ENCODE peak calls at places on chromosome 20, in eight cellular contexts. X is lung, Z is tibial artery, P is IMR-90, N is heart left ventricle, K is iPS DF 6.9, A is astrocyte, G is aorta. Y is an unnamed sample. For H3K4me1, the result is how much of the 10 kb centered on the place peaks cover.

GRCh38 chr20:41969656-41970055 is 351.5 kb upstream of the CHD6 start:
- DNase-seq in X (no peak), N (no peak), K (no peak), P (no peak), Z (no peak), A (no peak), G (no peak), Y (no peak)

GRCh38 chr20:36919715-36920333 is 31.7 kb downstream of the SAMHD1 start:
- DNase-seq in N (no peak), P (peak), G (no peak), Z (no peak), X (no peak), K (peak), A (peak), Y (no peak)

GRCh38 chr20:25116746-25117457 is 35.0 kb upstream of the VSX1 start:
- DNase-seq in A (no peak), K (no peak), Z (no peak), G (no peak), P (no peak), N (no peak), X (no peak), Y (no peak)

GRCh38 chr20:41072099-41072798 is 43.6 kb downstream of the TOP1 start:
- DNase-seq in K (no peak), N (no peak), G (no peak), X (no peak), Z (peak), P (peak), A (peak), Y (no peak)

GRCh38 chr20:49310695-49311094 is 32.8 kb upstream of the ZNFX1 start:
- DNase-seq in X (no peak), N (no peak), A (no peak), K (no peak), Z (no peak), P (peak), G (no peak), Y (no peak)

GRCh38 chr20:31673943-31674463 is 36.3 kb downstream of the COX4I2 start:
- DNase-seq in Z (no peak), P (no peak), A (no peak), K (no peak), X (no peak), N (no peak), G (no peak), Y (no peak)

GRCh38 chr20:34704177-34705007 is at the start of gene TP53INP2:
- DNase-seq in X (peak), A (peak), P (peak), G (peak), K (peak), N (peak), Z (peak), Y (peak)

GRCh38 chr20:52025938-52026337 is 165.6 kb downstream of the ZFP64 start:
- DNase-seq in X (no peak), A (no peak), P (peak), G (no peak), Z (no peak), N (no peak), K (no peak), Y (no peak)

GRCh38 chr20:40294175-40294574 is 394.9 kb downstream of the MAFB start:
- DNase-seq in K (no peak), Z (peak), P (no peak), A (no peak), N (no peak), X (no peak), G (no peak), Y (no peak)

GRCh38 chr20:61037498-61037897 is 214.6 kb upstream of the CDH4 start:
- DNase-seq in X (no peak), N (no peak), P (no peak), K (no peak), G (no peak), A (no peak), Z (no peak), Y (no peak)

GRCh38 chr20:1507276-1507675 is 16.1 kb upstream of the SIRPB2 start:
- DNase-seq in A (no peak), K (no peak), N (no peak), G (no peak), P (no peak), X (no peak), Z (no peak), Y (no peak)

GRCh38 chr20:32945710-32946221 is 58.5 kb downstream of the SUN5 start:
- DNase-seq in Z (no peak), G (no peak), K (no peak), N (no peak), P (peak), X (no peak), A (no peak), Y (no peak)

GRCh38 chr20:6440087-6440799 is 317.4 kb upstream of the FERMT1 start:
- DNase-seq in N (no peak), G (no peak), K (no peak), Z (no peak), A (no peak), P (no peak), X (no peak), Y (no peak)

GRCh38 chr20:9829835-9830234 is 9.0 kb downstream of the PAK5 start:
- DNase-seq in X (no peak), G (no peak), Z (no peak), N (no peak), K (peak), A (no peak), P (no peak), Y (no peak)

GRCh38 chr20:57748601-57749130 is 38.9 kb upstream of the PMEPA1 start:
- DNase-seq in K (no peak), N (peak), P (peak), Z (peak), X (peak), A (peak), G (peak), Y (peak)

GRCh38 chr20:32484221-32485125 is 100.7 kb downstream of the NOL4L start:
- DNase-seq in X (no peak), K (no peak), N (no peak), Z (no peak), G (peak), P (no peak), A (no peak), Y (no peak)

GRCh38 chr20:32807706-32808105 is 12.0 kb upstream of the MAPRE1 start:
- DNase-seq in A (no peak), P (no peak), N (no peak), X (no peak), Z (no peak), K (no peak), G (no peak), Y (no peak)

GRCh38 chr20:59811681-59812171 is 121.7 kb downstream of the SYCP2 start:
- DNase-seq in G (peak), K (no peak), Z (peak), P (no peak), X (peak), A (no peak), N (no peak), Y (peak)

GRCh38 chr20:50073500-50073899 is 39.5 kb downstream of the UBE2V1 start:
- DNase-seq in K (no peak), X (no peak), P (no peak), G (peak), Z (peak), A (no peak), N (peak), Y (no peak)

GRCh38 chr20:3042621-3043020 is 801 bp upstream of the GNRH2 start:
- DNase-seq in Z (peak), N (no peak), A (no peak), K (no peak), X (no peak), G (no peak), P (no peak), Y (peak)

GRCh38 chr20:3044336-3044965 is 1.0 kb downstream of the GNRH2 start:
- DNase-seq in P (no peak), G (no peak), K (no peak), Z (no peak), N (no peak), A (no peak), X (no peak), Y (no peak)

GRCh38 chr20:3041818-3042504 is 1.5 kb upstream of the GNRH2 start:
- DNase-seq in P (peak), G (no peak), N (no peak), X (no peak), A (no peak), K (no peak), Z (no peak), Y (no peak)

GRCh38 chr20:3045042-3045815 is 623 bp upstream of the MRPS26 start:
- DNase-seq in A (peak), K (no peak), Z (peak), P (peak), N (no peak), X (no peak), G (peak), Y (peak)

DNA sequence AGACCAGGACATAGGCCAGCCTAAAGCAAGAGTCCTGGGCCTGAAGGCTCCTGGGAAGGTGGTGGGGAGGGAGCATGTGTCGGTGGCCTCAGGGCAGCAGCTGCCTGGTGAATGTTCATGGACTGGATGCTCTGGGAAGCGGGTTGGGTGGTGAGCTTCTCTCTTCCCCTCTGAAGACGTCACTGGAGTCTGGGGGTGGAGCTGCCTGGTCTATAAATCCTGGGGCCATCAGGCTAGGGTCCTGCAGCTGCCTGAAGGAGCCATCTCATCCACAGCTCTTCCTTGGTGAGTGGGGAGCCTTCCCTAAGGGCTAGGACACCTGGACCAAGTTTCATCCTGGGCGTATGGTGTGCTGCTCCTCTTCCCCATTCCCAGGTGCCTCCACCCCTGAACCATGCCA is at the start of gene GNRH2:
- DNase-seq in K (no peak), P (no peak), X (no peak), N (no peak), A (no peak), Z (no peak), G (no peak), Y (no peak)
- H3K27ac ChIP-seq in K (no peak), P (no peak), X (no peak), N (peak), A (no peak), Z (peak), G (no peak), Y (peak)

DNA sequence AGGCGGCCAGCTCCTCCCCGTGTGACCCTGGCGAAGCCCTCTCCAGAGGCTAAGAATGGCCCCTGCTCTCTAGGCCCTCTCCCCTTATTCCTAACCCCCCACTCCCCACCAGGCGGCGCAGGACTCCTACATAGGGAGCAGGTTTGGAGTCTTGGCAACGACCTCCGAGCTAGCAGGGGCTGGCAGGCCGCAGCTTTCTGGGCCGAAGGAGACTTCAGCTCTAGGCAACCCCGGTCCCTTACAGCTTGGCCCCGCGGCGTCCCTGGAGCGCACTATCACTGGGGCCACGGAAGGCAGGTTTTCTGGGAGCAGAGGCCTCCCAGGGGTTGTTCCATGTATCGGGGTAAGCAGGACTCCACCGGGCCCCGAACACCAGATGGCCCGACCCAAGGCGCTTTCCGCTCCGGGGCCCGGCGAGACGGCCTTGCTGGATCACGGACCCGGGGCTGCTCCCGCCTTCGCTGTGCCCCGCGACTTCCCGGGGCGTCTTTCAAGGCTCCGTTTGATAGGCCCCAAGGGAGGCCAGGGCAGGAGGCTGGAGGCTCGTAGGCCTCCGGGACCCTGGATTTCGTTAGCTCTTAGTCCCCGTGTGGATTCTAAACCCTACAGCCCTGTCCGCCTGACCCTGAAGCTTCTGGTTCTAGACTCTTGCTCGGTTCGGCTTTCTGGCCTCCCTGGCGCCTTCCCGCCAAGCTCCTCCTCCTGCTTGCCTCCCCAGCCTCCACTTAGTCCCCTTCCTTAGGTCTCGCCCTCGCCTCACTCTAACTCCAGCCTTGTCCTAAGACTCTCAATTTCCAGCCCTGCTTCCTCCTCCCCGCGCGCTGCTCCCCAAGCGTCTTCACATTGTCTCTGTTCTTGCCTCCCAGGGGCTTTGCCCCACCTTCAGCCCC is 1.9 kb downstream of the SLC32A1 start:
- DNase-seq in Z (no peak), A (no peak), N (no peak), K (no peak), G (peak), P (peak), X (no peak), Y (no peak)
- H3K4me3 ChIP-seq in Z (no peak), A (no peak), N (no peak), K (no peak), G (no peak), P (no peak), X (no peak), Y (no peak)

DNA sequence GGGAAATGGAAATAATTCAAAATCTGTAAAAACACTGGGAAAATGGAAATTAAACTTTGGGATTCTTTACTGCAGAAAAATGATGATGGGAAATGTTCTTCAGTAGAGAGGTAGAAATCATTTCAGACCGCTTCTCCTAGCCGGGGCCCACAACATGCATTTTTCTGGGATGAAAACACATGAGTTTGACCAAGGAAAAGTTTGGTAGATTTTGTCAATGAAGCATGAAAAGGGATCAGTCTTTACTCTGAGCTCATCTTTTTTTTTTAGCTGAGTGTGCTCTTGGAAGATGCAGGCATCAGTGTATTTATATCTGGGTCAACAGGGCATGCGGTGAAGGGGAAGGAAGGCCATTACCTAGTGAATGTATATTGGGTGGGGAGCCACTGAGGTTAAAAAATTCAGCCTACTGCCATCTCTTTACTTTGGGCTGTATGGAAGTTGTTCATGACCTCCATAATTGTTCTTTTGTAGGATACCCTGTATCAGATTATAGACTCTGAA is 36.8 kb downstream of the PLCB1 start:
- DNase-seq in X (no peak), P (no peak), A (no peak), K (no peak), G (no peak), N (no peak), Z (no peak), Y (no peak)
- H3K4me1 ChIP-seq in X (under half), P (under half), A (under half), K (under half), G (under half), N (under half), Z (under half), Y (under half)

GRCh38 chr20:62433655-62434054 is 6.3 kb upstream of the RBBP8NL start:
- DNase-seq in G (no peak), P (no peak), Z (no peak), A (no peak), K (no peak), X (no peak), N (no peak), Y (peak)
- H3K27ac ChIP-seq in G (no peak), P (no peak), Z (no peak), A (no peak), K (no peak), X (no peak), N (peak), Y (peak)

DNA sequence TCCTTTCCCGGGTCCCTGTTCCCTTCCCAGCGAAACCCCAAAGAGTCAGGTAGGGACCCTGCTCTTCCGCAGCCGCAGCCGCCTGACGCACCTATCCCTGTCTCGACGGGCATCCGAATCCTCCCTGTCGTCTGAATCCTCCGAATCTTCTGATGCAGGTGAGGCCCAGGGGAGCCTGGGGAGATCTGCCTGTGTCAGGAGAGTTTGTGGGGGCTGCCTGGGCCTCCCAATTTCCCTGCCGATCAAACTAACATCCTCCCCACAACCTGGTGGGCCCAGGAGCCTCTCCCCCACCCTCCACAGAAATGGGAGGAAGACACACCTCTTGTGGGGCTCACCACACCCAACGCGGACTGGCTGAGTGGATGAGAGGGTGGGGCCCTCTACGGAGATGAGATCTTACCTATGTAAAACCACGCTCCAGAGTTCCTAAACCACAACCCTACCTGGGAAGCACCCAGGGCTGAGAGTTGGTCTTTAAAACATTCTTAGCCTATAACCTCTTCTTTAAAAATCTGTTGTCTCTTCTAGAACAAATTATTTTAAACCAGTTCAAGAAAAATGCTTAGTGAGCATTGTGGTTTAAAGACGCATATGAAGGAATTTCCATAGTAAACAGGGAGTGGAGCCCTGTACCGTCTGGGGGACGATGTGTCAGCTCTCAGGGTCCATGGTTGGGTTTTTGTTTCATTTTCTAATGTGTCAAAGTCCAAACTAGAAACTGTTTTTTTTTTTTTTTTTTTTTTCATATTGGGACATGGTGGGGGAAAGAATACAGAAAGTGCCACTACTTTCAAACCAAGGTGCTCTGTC is 1.7 kb downstream of the CDC25B start:
- DNase-seq in A (no peak), G (no peak), N (no peak), X (no peak), K (no peak), Z (no peak), P (peak), Y (no peak)
- H3K4me3 ChIP-seq in A (peak), G (no peak), N (peak), X (peak), K (no peak), Z (peak), P (peak), Y (peak)

GRCh38 chr20:47380481-47380880 is 24.0 kb upstream of the ZMYND8 start:
- DNase-seq in A (peak), X (no peak), N (no peak), P (peak), K (no peak), G (no peak), Z (no peak), Y (no peak)
- H3K4me1 ChIP-seq in A (under half), X (under half), N (under half), P (under half), K (under half), G (under half), Z (under half), Y (under half)

GRCh38 chr20:19598117-19598516 is 159.9 kb upstream of the RIN2 start:
- DNase-seq in N (no peak), P (no peak), Z (no peak), X (no peak), K (no peak), A (no peak), G (no peak), Y (no peak)
- H3K27ac ChIP-seq in N (no peak), P (no peak), Z (no peak), X (no peak), K (no peak), A (no peak), G (no peak), Y (no peak)

GRCh38 chr20:16775961-16776360 is 27.8 kb downstream of the OTOR start:
- DNase-seq in Z (no peak), A (no peak), X (no peak), N (no peak), K (no peak), P (no peak), G (no peak), Y (no peak)
- H3K4me3 ChIP-seq in Z (no peak), A (no peak), X (no peak), N (no peak), K (no peak), P (no peak), G (no peak), Y (no peak)